ENCODE peak calls at places on chromosomes 13 and 19, in four cellular contexts. Y is right lobe of liver, X is astrocyte, M is iPS DF 6.9. G is an unnamed sample.
A peak's percentile ranks its signal among the peaks of the same experiment; 100 is the strongest.

GRCh38 chr19:57583521-57584416 is at the start of gene ZIK1:
- DNase-seq in M (peak; percentile 95), Y (peak; percentile 83), X (peak; percentile 87), G (peak; percentile 91)

GRCh38 chr19:15672580-15673175 is at the start of gene CYP4F12:
- DNase-seq in X (no peak), Y (peak; percentile 97), M (no peak), G (peak; percentile 12)

GRCh38 chr13:101449971-101450748 is 2.3 kb upstream of the ITGBL1 start:
- DNase-seq in M (no peak), X (peak; percentile 95), Y (no peak), G (peak; percentile 86)

GRCh38 chr13:101727118-101727517 is 274.6 kb downstream of the ITGBL1 start:
- DNase-seq in X (no peak), Y (no peak), M (no peak), G (no peak)

GRCh38 chr13:74246398-74246975 is 112.3 kb upstream of the KLF12 start:
- DNase-seq in X (peak; percentile 49), M (no peak), Y (no peak), G (peak; percentile 70)

GRCh38 chr13:44906758-44907157 is 82.5 kb downstream of the NUFIP1 start:
- DNase-seq in Y (no peak), X (peak; percentile 69), M (no peak), G (peak; percentile 81)

GRCh38 chr19:48452656-48453480 is 2.5 kb upstream of the KCNJ14 start:
- DNase-seq in M (no peak), Y (no peak), X (no peak), G (no peak)

GRCh38 chr13:33676700-33677048 is 141.3 kb upstream of the RFC3 start:
- DNase-seq in M (no peak), X (peak; percentile 37), Y (peak; percentile 74), G (peak; percentile 54)

GRCh38 chr19:16070366-16070990 is 5.8 kb upstream of the TPM4 start:
- DNase-seq in M (no peak), X (no peak), Y (peak; percentile 64), G (no peak)

GRCh38 chr13:24834902-24835510 is 71.0 kb downstream of the RNF17 start:
- DNase-seq in Y (no peak), X (no peak), M (no peak), G (no peak)

GRCh38 chr13:76019421-76020044 is 383.4 kb downstream of the LMO7 start:
- DNase-seq in X (no peak), Y (peak; percentile 54), M (peak; percentile 47), G (no peak)

GRCh38 chr13:31499274-31499673 is 240.1 kb upstream of the RXFP2 start:
- DNase-seq in M (no peak), X (no peak), Y (no peak), G (no peak)

GRCh38 chr13:102970542-102970941 is 95.7 kb downstream of the SLC10A2 start:
- DNase-seq in Y (no peak), X (no peak), M (no peak), G (no peak)

GRCh38 chr13:49046534-49046933 is 70.8 kb downstream of the FNDC3A start:
- DNase-seq in M (no peak), X (peak; percentile 36), Y (no peak), G (peak; percentile 55)

GRCh38 chr13:35723820-35724219 is 247.3 kb upstream of the MAB21L1 start:
- DNase-seq in X (peak; percentile 43), M (no peak), Y (no peak), G (no peak)

GRCh38 chr13:103634066-103634465 is 567.8 kb upstream of the SLC10A2 start:
- DNase-seq in X (no peak), Y (no peak), M (no peak), G (no peak)

GRCh38 chr19:6087074-6087506 is 23.2 kb downstream of the RFX2 start:
- DNase-seq in Y (no peak), M (no peak), X (no peak), G (no peak)

GRCh38 chr19:42115705-42116104 is 16.5 kb downstream of the POU2F2 start:
- DNase-seq in M (no peak), X (no peak), Y (no peak), G (no peak)

GRCh38 chr19:42111811-42112210 is 20.4 kb downstream of the POU2F2 start:
- DNase-seq in X (peak; percentile 64), M (no peak), Y (no peak), G (peak; percentile 76)

GRCh38 chr19:42115219-42115618 is 17.0 kb downstream of the POU2F2 start:
- DNase-seq in Y (no peak), X (no peak), M (no peak), G (peak; percentile 51)

GRCh38 chr19:42114412-42114811 is 17.8 kb downstream of the POU2F2 start:
- DNase-seq in M (no peak), Y (no peak), X (no peak), G (no peak)

GRCh38 chr19:42113641-42114348 is 18.5 kb downstream of the POU2F2 start:
- DNase-seq in M (no peak), Y (no peak), X (peak; percentile 97), G (peak; percentile 87)
- H3K27ac ChIP-seq in M (no peak overlapping the region), Y (no peak overlapping the region), X (peak overlapping the region; percentile 87), G (peak overlapping the region; percentile 82)

DNA sequence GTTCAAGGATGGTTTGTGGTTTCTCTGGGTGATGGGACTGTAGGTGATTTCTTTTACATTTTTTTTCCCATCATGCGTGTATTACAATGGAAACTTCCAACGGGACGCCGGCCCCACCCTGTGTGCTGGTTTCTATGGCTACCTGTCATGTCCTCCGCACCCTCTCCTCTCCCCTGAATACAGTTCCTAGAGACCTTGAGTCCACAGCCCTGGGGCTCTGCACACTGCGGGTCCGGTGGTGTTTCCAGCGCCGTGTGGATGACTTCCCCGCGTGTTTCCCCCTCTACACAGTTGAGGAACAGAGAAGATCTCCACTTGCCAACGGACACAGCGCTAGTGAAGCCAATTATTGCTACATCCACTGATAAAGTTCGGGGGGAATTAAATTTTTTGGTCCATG is 39.1 kb upstream of the GAS6 start:
- DNase-seq in M (no peak), X (no peak), Y (no peak), G (no peak)
- H3K27ac ChIP-seq in M (no peak overlapping the region), X (peak overlapping the region; percentile 24), Y (no peak overlapping the region), G (no peak overlapping the region)

GRCh38 chr13:106690779-106691178 is 122.8 kb upstream of the ARGLU1 start:
- DNase-seq in X (no peak), Y (no peak), M (no peak), G (no peak)
- H3K27ac ChIP-seq in X (no peak overlapping the region), Y (peak overlapping the region; percentile 57), M (no peak overlapping the region), G (no peak overlapping the region)

GRCh38 chr19:2775556-2776430 is 7.3 kb downstream of the SGTA start:
- DNase-seq in Y (peak; percentile 93), M (no peak), X (peak; percentile 62), G (peak; percentile 73)

GRCh38 chr19:2771786-2772674 is 11.0 kb downstream of the SGTA start:
- DNase-seq in Y (no peak), X (no peak), M (no peak), G (no peak)

GRCh38 chr19:2777952-2778683 is 5.0 kb downstream of the SGTA start:
- DNase-seq in Y (no peak), M (no peak), X (no peak), G (no peak)

GRCh38 chr19:2774083-2774679 is 8.9 kb downstream of the SGTA start:
- DNase-seq in X (no peak), M (no peak), Y (no peak), G (no peak)

DNA sequence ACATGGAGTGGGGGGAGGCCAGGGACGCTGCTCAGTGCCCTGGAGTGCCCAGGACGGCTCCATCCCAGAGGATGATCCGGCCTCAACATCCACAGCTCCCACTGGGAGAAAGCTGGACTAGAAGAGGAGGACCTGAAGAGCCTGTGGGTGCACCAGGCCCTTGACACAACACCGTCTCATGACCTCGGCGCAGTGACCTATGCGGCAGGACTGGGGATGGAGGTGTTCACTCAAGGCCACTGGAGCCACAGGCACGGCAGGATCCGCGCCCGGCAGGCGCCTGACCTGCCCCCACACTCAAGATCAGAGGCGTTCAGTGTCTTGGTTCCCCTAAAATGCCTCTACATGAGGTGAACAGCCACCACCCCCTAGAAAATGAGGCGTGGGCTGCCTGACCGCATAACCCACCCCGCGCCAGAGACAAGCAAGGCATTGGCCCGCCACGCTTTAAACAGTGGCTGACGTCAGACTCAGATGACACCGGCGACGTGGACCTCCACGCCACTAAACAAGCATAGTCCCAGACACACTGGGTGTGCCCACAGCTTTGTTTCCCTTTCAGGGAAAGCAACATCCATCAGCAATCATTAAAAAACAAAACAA is 8.0 kb downstream of the SGTA start:
- DNase-seq in Y (no peak), M (no peak), X (no peak), G (no peak)
- H3K27ac ChIP-seq in Y (peak overlapping the region; percentile 85), M (no peak overlapping the region), X (no peak overlapping the region), G (no peak overlapping the region)

GRCh38 chr19:5016268-5016667 is 47.4 kb downstream of the KDM4B start:
- DNase-seq in X (no peak), Y (no peak), M (no peak), G (no peak)

GRCh38 chr19:5013761-5014160 is 44.8 kb downstream of the KDM4B start:
- DNase-seq in X (no peak), M (no peak), Y (no peak), G (no peak)

GRCh38 chr19:5012688-5013457 is 44.0 kb downstream of the KDM4B start:
- DNase-seq in M (no peak), Y (no peak), X (no peak), G (no peak)

GRCh38 chr19:5016781-5017180 is 47.9 kb downstream of the KDM4B start:
- DNase-seq in Y (no peak), M (no peak), X (no peak), G (no peak)

DNA sequence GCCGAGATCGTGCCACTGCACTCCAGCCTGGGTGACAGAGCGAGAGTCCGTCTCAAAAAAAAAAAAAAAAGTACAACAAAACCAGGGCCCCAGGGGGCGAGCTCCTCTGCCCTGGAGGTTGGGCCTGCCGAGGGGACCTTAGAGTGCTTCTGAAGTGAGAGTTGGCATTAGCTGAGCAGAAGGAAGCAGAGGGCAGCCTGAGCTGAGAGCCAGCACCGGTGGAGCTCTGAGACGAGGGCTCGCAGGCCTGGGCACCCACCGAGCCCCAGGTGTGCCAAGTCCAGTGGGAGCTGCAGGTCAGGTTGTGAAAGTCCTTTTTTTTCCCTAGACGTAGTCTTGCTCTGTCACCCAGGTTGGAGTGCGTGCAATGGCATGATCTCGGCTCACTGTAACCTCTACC is 46.0 kb downstream of the KDM4B start:
- DNase-seq in Y (no peak), X (no peak), M (no peak), G (no peak)
- H3K27ac ChIP-seq in Y (no peak overlapping the region), X (no peak overlapping the region), M (no peak overlapping the region), G (no peak overlapping the region)